ENCODE peak calls at places on chromosomes 1 and 21, in four cellular contexts. R is NCI-H2171 treated with DMSO at 0.1 percent for 48 hours, E is NCI-H1092, V is Ammon's horn. M is an unnamed sample.

GRCh38 chr1:165235777-165236285 is 120.7 kb downstream of the LMX1A start:
- DNase-seq in E (peak), R (peak), V (peak), M (no peak)

GRCh38 chr1:239219679-239220078 is 166.7 kb upstream of the CHRM3 start:
- DNase-seq in V (no peak), E (no peak), R (no peak), M (no peak)

GRCh38 chr1:109824349-109825115 is 60.8 kb upstream of the EPS8L3 start:
- DNase-seq in R (no peak), E (no peak), V (no peak), M (no peak)

GRCh38 chr1:55015731-55016620 is 17.2 kb downstream of the BSND start:
- DNase-seq in R (no peak), E (no peak), V (no peak), M (no peak)

GRCh38 chr1:59716551-59717231 is 98.1 kb upstream of the HOOK1 start:
- DNase-seq in V (no peak), R (no peak), E (no peak), M (no peak)

GRCh38 chr1:18599096-18599495 is 31.6 kb upstream of the PAX7 start:
- DNase-seq in V (no peak), R (no peak), E (no peak), M (no peak)

GRCh38 chr1:247456914-247457638 is 828 bp downstream of the OR2B11 start:
- DNase-seq in R (no peak), V (peak), E (no peak), M (no peak)

GRCh38 chr1:172278478-172278877 is 142.0 kb upstream of the C1orf105 start:
- DNase-seq in E (no peak), R (no peak), V (no peak), M (no peak)

GRCh38 chr1:115949156-115949555 is 27.2 kb upstream of the SLC22A15 start:
- DNase-seq in V (no peak), R (no peak), E (no peak), M (no peak)

GRCh38 chr21:32048353-32048752 is 175.5 kb downstream of the HUNK start:
- DNase-seq in R (no peak), V (no peak), E (no peak), M (no peak)

GRCh38 chr1:110210604-110211502 is 739 bp downstream of the KCNC4 start:
- DNase-seq in V (peak), E (no peak), R (peak), M (peak)

GRCh38 chr1:16122916-16123315 is 33.0 kb downstream of the EPHA2 start:
- DNase-seq in V (no peak), E (no peak), R (peak), M (no peak)

GRCh38 chr21:44932366-44933181 is 7.3 kb upstream of the SLX9 start:
- DNase-seq in E (no peak), V (no peak), R (peak), M (peak)

GRCh38 chr1:116879478-116880133 is 30.1 kb upstream of the PTGFRN start:
- DNase-seq in V (no peak), E (no peak), R (peak), M (no peak)

GRCh38 chr1:56837244-56837926 is 17.2 kb upstream of the C8A start:
- DNase-seq in E (no peak), V (no peak), R (no peak), M (no peak)

GRCh38 chr1:205237526-205238484 is 10.1 kb downstream of the TMCC2 start:
- DNase-seq in V (no peak), R (no peak), E (no peak), M (no peak)

GRCh38 chr1:203001986-203002385 is 5.2 kb upstream of the TMEM183A start:
- DNase-seq in E (no peak), R (no peak), V (no peak), M (no peak)

GRCh38 chr1:70970407-70970806 is 77.2 kb downstream of the PTGER3 start:
- DNase-seq in V (no peak), R (no peak), E (no peak), M (no peak)

GRCh38 chr21:41564871-41565281 is 56.9 kb upstream of the TMPRSS2 start:
- DNase-seq in E (no peak), R (no peak), V (no peak), M (no peak)

GRCh38 chr1:203351037-203351625 is at the start of gene FMOD:
- DNase-seq in E (peak), V (no peak), R (no peak), M (peak)

GRCh38 chr1:64864018-64864945 is 102.1 kb downstream of the JAK1 start:
- DNase-seq in V (peak), E (no peak), R (no peak), M (peak)

GRCh38 chr1:85201340-85202091 is 700 bp upstream of the SYDE2 start:
- DNase-seq in R (peak), V (peak), E (no peak), M (peak)

GRCh38 chr1:89881415-89882058 is 60.7 kb downstream of the LRRC8D start:
- DNase-seq in R (no peak), V (no peak), E (no peak), M (no peak)

GRCh38 chr1:200468264-200469001 is 58.6 kb upstream of the ZNF281 start:
- DNase-seq in V (no peak), E (no peak), R (no peak), M (no peak)

GRCh38 chr21:26212220-26212619 is 41.6 kb upstream of the APP start:
- DNase-seq in E (no peak), V (no peak), R (no peak), M (no peak)

GRCh38 chr1:63770381-63770780 is 3.4 kb upstream of the ROR1 start:
- DNase-seq in E (no peak), V (no peak), R (no peak), M (no peak)

GRCh38 chr1:227447531-227447990 is 115.8 kb upstream of the ZNF678 start:
- DNase-seq in R (no peak), E (no peak), V (no peak), M (no peak)

GRCh38 chr1:106555571-106555970 is 500.9 kb upstream of the PRMT6 start:
- DNase-seq in V (no peak), E (no peak), R (no peak), M (no peak)

GRCh38 chr1:153945131-153945794 is 1.3 kb downstream of the DENND4B start:
- DNase-seq in E (no peak), R (peak), V (peak), M (peak)

GRCh38 chr1:183537405-183537804 is 52.9 kb downstream of the NCF2 start:
- DNase-seq in R (no peak), E (no peak), V (no peak), M (no peak)

GRCh38 chr1:45840704-45841103 is 37.3 kb downstream of the MAST2 start:
- DNase-seq in R (no peak), V (no peak), E (peak), M (peak)

GRCh38 chr1:147541672-147542548 is 609 bp downstream of the BCL9 start:
- DNase-seq in R (no peak), E (peak), V (peak), M (no peak)

GRCh38 chr1:228163004-228163753 is 2.4 kb upstream of the IBA57 start:
- DNase-seq in R (no peak), E (no peak), V (no peak), M (no peak)

GRCh38 chr1:844472-845026 is 79.2 kb upstream of the SAMD11 start:
- DNase-seq in R (no peak), E (no peak), V (no peak), M (no peak)

GRCh38 chr1:29341936-29342335 is 105.6 kb downstream of the PTPRU start:
- DNase-seq in R (no peak), E (no peak), V (no peak), M (no peak)

M was measured in germinal center.